ENCODE peak calls at places on chromosomes 16 and 17, in seven cellular contexts. L, D, W, M, E, B and V are unnamed samples.

GRCh38 chr17:62119373-62119772 is 54.3 kb upstream of the MED13 start:
- DNase-seq in M (no peak), E (no peak), L (no peak), B (no peak), W (no peak), D (no peak), V (no peak)

GRCh38 chr16:14629612-14629918 is 495 bp downstream of the PARN start:
- DNase-seq in M (no peak), E (peak), D (no peak), W (no peak), B (no peak), L (no peak), V (no peak)

GRCh38 chr17:48102700-48103378 is 1.6 kb upstream of the CBX1 start:
- DNase-seq in B (no peak), E (no peak), L (no peak), W (no peak), M (no peak), D (no peak), V (no peak)

GRCh38 chr17:21282231-21282630 is 2.3 kb upstream of the MAP2K3 start:
- DNase-seq in D (peak), B (peak), L (no peak), E (no peak), M (no peak), W (no peak), V (no peak)

GRCh38 chr17:35536664-35537160 is 766 bp downstream of the SLFN12L start:
- DNase-seq in M (no peak), B (no peak), E (no peak), L (peak), D (no peak), W (no peak), V (no peak)

GRCh38 chr16:17159616-17160015 is 311.1 kb downstream of the XYLT1 start:
- DNase-seq in B (no peak), M (no peak), E (no peak), W (no peak), D (no peak), L (no peak), V (no peak)

GRCh38 chr17:8119575-8120519 is 1.5 kb upstream of the ALOXE3 start:
- DNase-seq in B (peak), M (peak), W (peak), E (peak), D (peak), L (peak), V (peak)

GRCh38 chr17:2709173-2709661 is 2.3 kb downstream of the CLUH start:
- DNase-seq in L (no peak), M (peak), B (no peak), D (no peak), E (no peak), W (peak), V (peak)

GRCh38 chr17:33927732-33928133 is 327.4 kb upstream of the CCL2 start:
- DNase-seq in M (no peak), W (no peak), B (no peak), D (no peak), L (no peak), E (peak), V (no peak)

GRCh38 chr17:55609737-55610201 is 98.5 kb upstream of the SMIM36 start:
- DNase-seq in B (peak), D (no peak), E (no peak), M (no peak), W (peak), L (no peak), V (no peak)

GRCh38 chr16:86631441-86631840 is 53.1 kb downstream of the FOXL1 start:
- DNase-seq in B (peak), W (no peak), M (no peak), L (no peak), E (no peak), D (no peak), V (no peak)

GRCh38 chr16:1066584-1067172 is 5.9 kb upstream of the SSTR5 start:
- DNase-seq in D (no peak), M (no peak), L (no peak), B (no peak), W (no peak), E (no peak), V (no peak)

GRCh38 chr17:50604470-50604869 is 30.2 kb upstream of the ABCC3 start:
- DNase-seq in E (no peak), L (no peak), W (peak), D (peak), M (no peak), B (no peak), V (no peak)

GRCh38 chr17:79504181-79504605 is 106.7 kb downstream of the RBFOX3 start:
- DNase-seq in M (no peak), L (no peak), D (no peak), B (no peak), E (no peak), W (no peak), V (no peak)

GRCh38 chr17:81339180-81339501 is 44.0 kb upstream of the SLC38A10 start:
- DNase-seq in M (peak), W (no peak), E (no peak), D (no peak), B (no peak), L (no peak), V (no peak)

GRCh38 chr17:40463122-40463550 is 19.9 kb downstream of the IGFBP4 start:
- DNase-seq in M (no peak), E (no peak), W (no peak), D (no peak), B (no peak), L (no peak), V (no peak)

GRCh38 chr17:75181608-75182318 is 996 bp downstream of the SUMO2 start:
- DNase-seq in D (no peak), M (no peak), E (peak), L (peak), W (peak), B (no peak), V (no peak)

GRCh38 chr17:28777178-28777577 is 33.4 kb downstream of the TRAF4 start:
- DNase-seq in L (no peak), B (no peak), M (no peak), E (no peak), W (no peak), D (no peak), V (no peak)

GRCh38 chr16:13779676-13780075 is 140.3 kb upstream of the ERCC4 start:
- DNase-seq in M (no peak), B (no peak), W (no peak), E (peak), D (no peak), L (no peak), V (no peak)

GRCh38 chr17:8791910-8792270 is 7.3 kb downstream of the MFSD6L start:
- DNase-seq in E (no peak), L (no peak), W (no peak), B (peak), D (no peak), M (no peak), V (no peak)

GRCh38 chr16:28012031-28012445 is 51.5 kb downstream of the GSG1L start:
- DNase-seq in M (no peak), L (no peak), D (no peak), B (peak), E (peak), W (no peak), V (no peak)

GRCh38 chr16:49492896-49493620 is 119.5 kb downstream of the C16orf78 start:
- DNase-seq in M (no peak), W (no peak), E (no peak), D (no peak), B (no peak), L (no peak), V (no peak)

GRCh38 chr17:74875155-74875969 is 2.6 kb upstream of the FDXR start:
- DNase-seq in D (no peak), L (no peak), W (no peak), B (no peak), E (no peak), M (no peak), V (no peak)

GRCh38 chr17:56395787-56396186 is 197.7 kb upstream of the NOG start:
- DNase-seq in B (no peak), E (no peak), M (no peak), W (no peak), L (no peak), D (no peak), V (no peak)

GRCh38 chr17:45127209-45127582 is 5.1 kb downstream of the PLCD3 start:
- DNase-seq in D (no peak), E (no peak), M (no peak), W (peak), L (no peak), B (no peak), V (no peak)

GRCh38 chr17:73231363-73231762 is 30.3 kb downstream of the CPSF4L start:
- DNase-seq in D (no peak), E (peak), B (peak), M (no peak), W (no peak), L (no peak), V (no peak)

GRCh38 chr16:1908983-1909382 is 9.2 kb downstream of the HS3ST6 start:
- DNase-seq in M (no peak), L (no peak), E (no peak), D (no peak), B (no peak), W (no peak), V (no peak)

GRCh38 chr17:6269474-6269873 is 165.4 kb downstream of the AIPL1 start:
- DNase-seq in W (no peak), E (peak), D (peak), B (peak), M (no peak), L (peak), V (no peak)

DNA sequence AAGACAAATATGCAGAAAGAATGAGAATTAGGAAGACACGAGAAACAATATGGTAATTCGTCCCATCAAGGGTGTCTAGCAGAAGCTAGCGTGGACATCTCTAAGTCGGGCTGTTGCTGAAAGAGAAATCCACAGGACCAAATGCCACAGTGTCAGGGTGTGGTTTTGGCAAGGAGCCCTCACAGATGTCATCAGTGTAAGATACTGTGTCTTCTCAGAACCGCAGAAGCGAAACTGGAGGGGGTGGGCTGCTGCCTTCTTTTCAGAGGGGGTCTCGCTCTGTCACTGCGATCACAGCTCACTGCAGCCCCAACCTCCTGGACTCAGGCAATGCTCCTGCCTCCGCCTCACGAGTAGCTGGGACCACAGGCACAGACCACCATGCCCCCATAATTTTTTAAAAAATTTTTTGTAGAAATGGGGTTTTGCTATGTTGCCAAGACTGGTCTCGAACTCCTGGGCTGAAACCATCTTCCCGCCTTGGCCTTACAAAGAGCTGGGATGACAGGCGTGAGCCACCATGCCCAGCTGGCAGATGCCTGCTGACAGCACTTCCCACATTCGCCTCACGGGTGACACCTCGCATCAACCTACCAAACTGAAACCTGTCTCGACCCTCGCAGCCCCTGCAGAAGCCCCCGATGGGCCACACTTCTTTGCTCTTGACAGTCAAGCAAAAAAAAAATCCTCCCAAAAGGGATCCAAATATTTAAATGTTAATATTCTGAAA is 26.2 kb downstream of the TRAP1 start:
- DNase-seq in E (no peak), D (no peak), M (no peak), B (peak), L (no peak), W (no peak), V (no peak)
- H3K4me3 ChIP-seq in E (no peak), D (peak), M (no peak), B (peak), L (no peak), W (peak), V (no peak)

GRCh38 chr16:88504489-88505404 is 51.7 kb downstream of the ZFPM1 start:
- DNase-seq in E (no peak), B (no peak), L (no peak), W (peak), M (peak), D (no peak), V (no peak)
- H3K27ac ChIP-seq in E (no peak), B (no peak), L (no peak), W (peak), M (peak), D (no peak), V (no peak)

GRCh38 chr17:16999931-17000625 is 28.2 kb upstream of the TNFRSF13B start:
- DNase-seq in M (no peak), D (no peak), B (no peak), L (no peak), E (no peak), W (no peak), V (no peak)

GRCh38 chr17:16994626-16995025 is 22.7 kb upstream of the TNFRSF13B start:
- DNase-seq in D (no peak), E (no peak), B (no peak), M (no peak), W (no peak), L (no peak), V (no peak)

GRCh38 chr17:17001076-17001777 is 29.3 kb upstream of the TNFRSF13B start:
- DNase-seq in B (no peak), M (no peak), E (no peak), D (no peak), W (no peak), L (no peak), V (no peak)

GRCh38 chr17:16995930-16996329 is 24.0 kb upstream of the TNFRSF13B start:
- DNase-seq in D (no peak), B (no peak), M (no peak), E (no peak), W (no peak), L (no peak), V (no peak)

GRCh38 chr17:16997514-16998429 is 25.9 kb upstream of the TNFRSF13B start:
- DNase-seq in W (no peak), M (no peak), L (no peak), B (peak), E (no peak), D (no peak), V (no peak)
- TF ChIP-seq CTCF in W (no peak), M (no peak), L (no peak), B (peak), E (peak), D (no peak), V (peak)

GRCh38 chr17:39082482-39082881 is 69.0 kb downstream of the PLXDC1 start:
- DNase-seq in E (no peak), B (peak), W (no peak), L (no peak), D (no peak), M (no peak), V (no peak)

GRCh38 chr17:39080416-39081179 is 70.8 kb downstream of the PLXDC1 start:
- DNase-seq in W (no peak), L (no peak), E (no peak), B (peak), D (peak), M (no peak), V (no peak)

GRCh38 chr17:39083270-39083669 is 68.2 kb downstream of the PLXDC1 start:
- DNase-seq in L (no peak), M (no peak), B (no peak), W (peak), D (no peak), E (no peak), V (no peak)

GRCh38 chr17:39081851-39082250 is 69.6 kb downstream of the PLXDC1 start:
- DNase-seq in E (no peak), D (no peak), L (no peak), W (no peak), B (no peak), M (no peak), V (no peak)

DNA sequence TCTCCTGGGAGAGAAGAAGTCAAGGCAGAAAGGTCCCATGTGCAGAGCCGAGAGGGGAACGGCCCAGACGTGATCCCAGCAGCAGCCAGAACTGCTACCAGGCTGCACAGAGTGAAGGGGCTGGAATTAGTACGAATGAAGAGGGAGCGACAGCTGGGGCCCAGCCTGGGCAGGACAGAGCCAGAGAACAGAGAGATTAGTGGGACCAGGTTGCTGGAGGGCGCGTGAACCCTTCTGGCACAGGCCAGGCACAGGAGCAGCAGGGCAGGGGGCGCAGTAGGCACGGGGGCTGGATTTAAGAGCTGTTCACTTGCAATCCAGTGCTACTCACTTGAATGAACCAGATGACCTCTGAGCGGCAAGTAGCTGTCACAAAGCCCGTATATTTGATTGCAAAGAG is 66.9 kb downstream of the PLXDC1 start:
- DNase-seq in B (no peak), L (no peak), E (no peak), D (no peak), W (no peak), M (no peak), V (no peak)
- H3K4me3 ChIP-seq in B (no peak), L (no peak), E (no peak), D (no peak), W (no peak), M (no peak), V (no peak)

DNA sequence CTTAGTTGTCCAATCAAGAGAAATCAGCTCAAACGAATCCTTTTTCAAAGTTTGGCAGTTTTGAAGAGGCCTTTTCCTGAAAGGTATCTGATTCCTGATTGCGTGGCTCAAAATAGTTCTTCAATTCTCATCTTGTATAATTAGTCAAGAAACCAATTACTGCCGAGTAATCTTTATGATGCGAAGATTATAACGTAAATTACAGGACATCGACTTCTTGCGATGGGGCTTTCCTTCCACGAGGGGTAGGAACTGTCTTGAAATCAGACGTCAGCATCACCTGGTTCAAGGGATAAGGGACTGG is 644 bp upstream of the ARL2BP start:
- DNase-seq in D (no peak), M (no peak), B (no peak), L (no peak), E (no peak), W (no peak), V (no peak)
- H3K27ac ChIP-seq in D (peak), M (peak), B (peak), L (peak), E (peak), W (peak), V (peak)

DNA sequence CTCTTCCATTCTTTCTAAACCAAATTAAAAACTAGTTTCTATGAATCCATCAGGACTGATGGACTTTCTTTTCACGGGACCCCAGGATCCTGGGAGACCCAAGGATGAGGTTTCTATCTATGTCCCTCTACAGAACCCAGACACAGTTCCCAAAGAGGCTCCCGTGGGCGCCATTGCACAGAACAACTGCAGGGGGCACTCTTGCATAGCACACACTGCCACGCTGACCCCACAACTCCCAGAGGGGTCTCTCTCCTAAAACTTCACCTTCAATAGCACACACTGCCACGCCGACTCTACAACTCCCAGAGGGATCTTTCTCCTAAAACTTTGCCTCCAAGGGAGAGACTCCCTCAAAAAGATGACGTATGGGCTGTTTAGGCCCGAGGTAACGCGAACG is 9.0 kb downstream of the ABR start:
- DNase-seq in E (no peak), D (no peak), B (no peak), L (no peak), M (no peak), W (no peak), V (no peak)
- TF ChIP-seq CTCF in E (no peak), D (no peak), B (peak), L (no peak), M (no peak), W (no peak), V (no peak)

DNA sequence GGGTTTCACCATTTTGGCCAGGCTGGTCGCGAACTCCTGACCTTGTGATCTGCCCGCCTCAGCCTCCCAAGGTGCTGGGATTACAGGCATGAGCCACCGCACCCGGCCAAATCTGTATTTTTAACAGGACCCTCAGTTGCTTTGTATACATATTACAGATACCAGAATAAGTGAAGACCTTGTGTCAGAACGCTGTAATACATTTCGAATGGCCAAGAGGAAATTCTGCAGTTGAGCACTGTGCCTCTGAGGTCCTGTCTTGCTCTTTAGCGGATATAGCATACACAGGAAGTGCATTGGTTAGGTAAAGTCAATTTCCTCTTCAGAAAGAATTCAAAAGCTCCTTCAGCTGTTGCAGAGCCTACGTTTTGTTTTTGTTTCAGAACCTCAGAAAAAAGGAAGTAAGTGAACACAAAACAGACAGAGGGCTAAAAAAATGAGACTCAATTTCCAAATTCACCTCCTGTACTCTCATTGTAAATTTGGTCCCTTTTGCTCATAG is 15.7 kb downstream of the CRLF3 start:
- DNase-seq in B (no peak), E (no peak), D (no peak), M (no peak), L (peak), W (no peak), V (no peak)
- H3K4me3 ChIP-seq in B (no peak), E (no peak), D (no peak), M (no peak), L (peak), W (no peak), V (no peak)

DNA sequence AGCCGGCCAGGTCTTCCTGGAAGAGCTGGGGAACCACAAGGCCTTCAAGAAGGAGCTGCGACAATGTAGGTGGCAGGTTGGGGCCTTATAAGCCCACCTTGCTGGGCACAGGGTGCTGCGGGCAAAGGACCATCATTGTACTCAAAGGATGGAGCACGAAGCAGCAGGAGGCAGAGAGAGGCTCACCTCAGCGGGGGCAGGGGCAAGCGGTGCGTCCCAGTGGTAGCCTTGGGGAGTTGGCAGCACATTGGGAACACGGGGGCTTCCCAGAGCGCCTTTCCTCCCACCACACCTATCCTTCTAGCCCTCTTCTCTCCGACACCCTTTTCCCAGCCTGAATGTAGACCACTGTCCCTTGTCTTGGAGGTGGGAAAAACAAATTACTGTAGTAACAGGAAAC is 2.1 kb downstream of the CNP start:
- DNase-seq in B (no peak), L (no peak), M (no peak), W (no peak), D (no peak), E (no peak), V (no peak)
- H3K27ac ChIP-seq in B (no peak), L (no peak), M (no peak), W (peak), D (no peak), E (no peak), V (no peak)